ENCODE peak calls at places on chromosomes 11 and 22, in four cellular contexts. J, C, P and T are unnamed samples.

GRCh38 chr11:89361738-89362137 is 129.4 kb downstream of the NOX4 start:
- DNase-seq in J (no peak), C (no peak), P (no peak), T (peak)

GRCh38 chr11:28384418-28384817 is 276.2 kb downstream of the METTL15 start:
- DNase-seq in J (no peak), C (no peak), P (no peak), T (no peak)

GRCh38 chr11:45857834-45858492 is 10.7 kb downstream of the CRY2 start:
- DNase-seq in J (peak), C (no peak), P (peak), T (no peak)

GRCh38 chr11:37623778-37624177 is 1025.7 kb upstream of the RAG2 start:
- DNase-seq in J (no peak), C (no peak), P (no peak), T (no peak)

GRCh38 chr22:39725351-39726035 is 154.9 kb downstream of the CACNA1I start:
- DNase-seq in J (no peak), C (no peak), P (peak), T (no peak)

GRCh38 chr11:118411523-118411922 is 10.1 kb downstream of the ATP5MG start:
- DNase-seq in J (no peak), C (no peak), P (no peak), T (no peak)

GRCh38 chr11:94933225-94934130 is 39.9 kb downstream of the CWC15 start:
- DNase-seq in J (no peak), C (no peak), P (no peak), T (no peak)

GRCh38 chr22:50739894-50740293 is 1.9 kb downstream of the ACR start:
- DNase-seq in J (peak), C (no peak), P (no peak), T (no peak)

GRCh38 chr11:70203749-70204465 is 811 bp downstream of the FADD start:
- DNase-seq in J (peak), C (no peak), P (peak), T (peak)

GRCh38 chr11:64996710-64997380 is at the start of gene BATF2:
- DNase-seq in J (peak), C (peak), P (peak), T (peak)

GRCh38 chr22:45869448-45869847 is 107.5 kb downstream of the WNT7B start:
- DNase-seq in J (peak), C (no peak), P (no peak), T (no peak)

GRCh38 chr11:1458340-1459218 is 28.0 kb downstream of the MOB2 start:
- DNase-seq in J (peak), C (no peak), P (peak), T (peak)

GRCh38 chr11:1761857-1762536 is 1.7 kb downstream of the CTSD start:
- DNase-seq in J (peak), C (no peak), P (no peak), T (no peak)